ENCODE peak calls at places on chromosome 2, in nine cellular contexts. Y, J, W, G, D, L, Q, O and S are unnamed samples.
A peak's percentile ranks its signal among the peaks of the same experiment; 100 is the strongest.

GRCh38 chr2:30447149-30448045 is at the start of gene LCLAT1:
- DNase-seq in D (peak; percentile 79), Y (peak; percentile 89), L (peak; percentile 81), J (peak; percentile 80), Q (peak; percentile 27), O (peak; percentile 82), W (peak; percentile 79), G (peak; percentile 67), S (no peak)

GRCh38 chr2:106886916-106887758 is 1.2 kb upstream of the ST6GAL2 start:
- DNase-seq in G (peak; percentile 45), Y (no peak), J (no peak), W (peak; percentile 44), L (no peak), D (peak; percentile 79), Q (peak; percentile 52), O (no peak), S (no peak)

GRCh38 chr2:38145226-38145625 is 69.3 kb upstream of the CYP1B1 start:
- DNase-seq in Q (no peak), L (no peak), Y (no peak), D (peak; percentile 43), W (no peak), G (peak; percentile 23), O (no peak), J (no peak), S (no peak)

GRCh38 chr2:15964936-15965563 is 24.7 kb downstream of the MYCN start:
- DNase-seq in W (no peak), Q (no peak), D (no peak), J (no peak), L (no peak), Y (no peak), O (no peak), G (peak; percentile 9), S (no peak)

GRCh38 chr2:5696741-5697521 is 4.7 kb downstream of the SOX11 start:
- DNase-seq in J (no peak), G (no peak), Y (no peak), O (no peak), L (no peak), D (peak; percentile 33), Q (peak; percentile 79), W (no peak), S (no peak)

GRCh38 chr2:105797298-105797819 is 52.6 kb downstream of the NCK2 start:
- DNase-seq in L (peak; percentile 96), Q (no peak), G (peak; percentile 55), J (peak; percentile 34), D (peak; percentile 15), O (peak; percentile 14), Y (peak; percentile 59), W (no peak), S (peak; percentile 8)

GRCh38 chr2:30354150-30354549 is 92.9 kb upstream of the LCLAT1 start:
- DNase-seq in G (no peak), W (no peak), O (no peak), L (no peak), J (no peak), Q (no peak), D (no peak), Y (no peak), S (no peak)

GRCh38 chr2:71428472-71429383 is 24.6 kb upstream of the DYSF start:
- DNase-seq in G (no peak), Q (no peak), Y (no peak), D (no peak), J (no peak), W (no peak), O (no peak), L (no peak), S (no peak)

GRCh38 chr2:174602741-174603140 is 5.1 kb upstream of the WIPF1 start:
- DNase-seq in O (peak; percentile 94), Y (no peak), D (no peak), Q (no peak), W (no peak), L (no peak), J (no peak), G (no peak), S (no peak)